ENCODE peak calls at places on chromosomes 2 and 18, in eight cellular contexts. One of them, this sample, is unnamed.

GRCh38 chr2:2846379-2847130 is 515.5 kb upstream of the MYT1L start:
- DNase-seq in PC-3: peak; percentile 41
- DNase-seq in dorsolateral prefrontal cortex: peak; percentile 70
- DNase-seq in HCT116: peak; percentile 45
- DNase-seq in cardiac fibroblast: no peak
- DNase-seq in neuronal stem cell: no peak
- DNase-seq in heart right ventricle: peak; percentile 67
- DNase-seq in uterus: peak; percentile 22
- DNase-seq in this sample: no peak

GRCh38 chr18:48412339-48412929 is 3.3 kb upstream of the ZBTB7C start:
- DNase-seq in HCT116: peak; percentile 62
- DNase-seq in dorsolateral prefrontal cortex: no peak
- DNase-seq in heart right ventricle: no peak
- DNase-seq in uterus: no peak
- DNase-seq in PC-3: peak; percentile 41
- DNase-seq in cardiac fibroblast: peak; percentile 45
- DNase-seq in neuronal stem cell: no peak
- DNase-seq in this sample: no peak

GRCh38 chr18:24987271-24987932 is 364.6 kb downstream of the ZNF521 start:
- DNase-seq in dorsolateral prefrontal cortex: no peak
- DNase-seq in heart right ventricle: peak; percentile 28
- DNase-seq in cardiac fibroblast: no peak
- DNase-seq in PC-3: no peak
- DNase-seq in HCT116: no peak
- DNase-seq in uterus: peak; percentile 24
- DNase-seq in neuronal stem cell: peak; percentile 11
- DNase-seq in this sample: peak; percentile 59

GRCh38 chr18:3529597-3529996 is 79.6 kb downstream of the TGIF1 start:
- DNase-seq in cardiac fibroblast: peak; percentile 36
- DNase-seq in neuronal stem cell: no peak
- DNase-seq in PC-3: no peak
- DNase-seq in HCT116: no peak
- DNase-seq in dorsolateral prefrontal cortex: no peak
- DNase-seq in uterus: no peak
- DNase-seq in heart right ventricle: no peak
- DNase-seq in this sample: no peak

GRCh38 chr2:166632616-166633015 is 138.6 kb upstream of the SCN7A start:
- DNase-seq in cardiac fibroblast: peak; percentile 97
- DNase-seq in heart right ventricle: no peak
- DNase-seq in PC-3: peak; percentile 68
- DNase-seq in uterus: no peak
- DNase-seq in HCT116: no peak
- DNase-seq in dorsolateral prefrontal cortex: no peak
- DNase-seq in neuronal stem cell: no peak
- DNase-seq in this sample: peak; percentile 73

GRCh38 chr2:156593011-156593921 is 157.1 kb downstream of the GPD2 start:
- DNase-seq in HCT116: no peak
- DNase-seq in dorsolateral prefrontal cortex: no peak
- DNase-seq in uterus: no peak
- DNase-seq in neuronal stem cell: no peak
- DNase-seq in cardiac fibroblast: no peak
- DNase-seq in heart right ventricle: no peak
- DNase-seq in PC-3: no peak
- DNase-seq in this sample: no peak

GRCh38 chr2:207311316-207312005 is 145.7 kb upstream of the KLF7 start:
- DNase-seq in HCT116: peak; percentile 60
- DNase-seq in dorsolateral prefrontal cortex: no peak
- DNase-seq in neuronal stem cell: no peak
- DNase-seq in PC-3: peak; percentile 39
- DNase-seq in uterus: peak; percentile 49
- DNase-seq in heart right ventricle: peak; percentile 14
- DNase-seq in cardiac fibroblast: peak; percentile 100
- DNase-seq in this sample: peak; percentile 100

GRCh38 chr2:149825473-149825872 is 237.9 kb upstream of the MMADHC start:
- DNase-seq in HCT116: no peak
- DNase-seq in uterus: no peak
- DNase-seq in cardiac fibroblast: no peak
- DNase-seq in dorsolateral prefrontal cortex: no peak
- DNase-seq in heart right ventricle: no peak
- DNase-seq in neuronal stem cell: no peak
- DNase-seq in PC-3: no peak
- DNase-seq in this sample: no peak

GRCh38 chr2:96893289-96894150 is 23.6 kb upstream of the SEMA4C start:
- DNase-seq in PC-3: no peak
- DNase-seq in HCT116: no peak
- DNase-seq in dorsolateral prefrontal cortex: no peak
- DNase-seq in cardiac fibroblast: no peak
- DNase-seq in neuronal stem cell: no peak
- DNase-seq in heart right ventricle: no peak
- DNase-seq in uterus: no peak
- DNase-seq in this sample: no peak

GRCh38 chr2:96890726-96891385 is 21.0 kb upstream of the SEMA4C start:
- DNase-seq in neuronal stem cell: no peak
- DNase-seq in PC-3: no peak
- DNase-seq in HCT116: no peak
- DNase-seq in dorsolateral prefrontal cortex: no peak
- DNase-seq in cardiac fibroblast: no peak
- DNase-seq in uterus: no peak
- DNase-seq in heart right ventricle: no peak
- DNase-seq in this sample: no peak

GRCh38 chr2:96894151-96894531 is 24.3 kb upstream of the SEMA4C start:
- DNase-seq in neuronal stem cell: no peak
- DNase-seq in HCT116: no peak
- DNase-seq in cardiac fibroblast: no peak
- DNase-seq in PC-3: no peak
- DNase-seq in heart right ventricle: no peak
- DNase-seq in dorsolateral prefrontal cortex: no peak
- DNase-seq in uterus: no peak
- DNase-seq in this sample: no peak

GRCh38 chr2:96890252-96890651 is 20.4 kb upstream of the SEMA4C start:
- DNase-seq in dorsolateral prefrontal cortex: no peak
- DNase-seq in uterus: no peak
- DNase-seq in heart right ventricle: no peak
- DNase-seq in PC-3: no peak
- DNase-seq in HCT116: no peak
- DNase-seq in cardiac fibroblast: no peak
- DNase-seq in neuronal stem cell: no peak
- DNase-seq in this sample: no peak

DNA sequence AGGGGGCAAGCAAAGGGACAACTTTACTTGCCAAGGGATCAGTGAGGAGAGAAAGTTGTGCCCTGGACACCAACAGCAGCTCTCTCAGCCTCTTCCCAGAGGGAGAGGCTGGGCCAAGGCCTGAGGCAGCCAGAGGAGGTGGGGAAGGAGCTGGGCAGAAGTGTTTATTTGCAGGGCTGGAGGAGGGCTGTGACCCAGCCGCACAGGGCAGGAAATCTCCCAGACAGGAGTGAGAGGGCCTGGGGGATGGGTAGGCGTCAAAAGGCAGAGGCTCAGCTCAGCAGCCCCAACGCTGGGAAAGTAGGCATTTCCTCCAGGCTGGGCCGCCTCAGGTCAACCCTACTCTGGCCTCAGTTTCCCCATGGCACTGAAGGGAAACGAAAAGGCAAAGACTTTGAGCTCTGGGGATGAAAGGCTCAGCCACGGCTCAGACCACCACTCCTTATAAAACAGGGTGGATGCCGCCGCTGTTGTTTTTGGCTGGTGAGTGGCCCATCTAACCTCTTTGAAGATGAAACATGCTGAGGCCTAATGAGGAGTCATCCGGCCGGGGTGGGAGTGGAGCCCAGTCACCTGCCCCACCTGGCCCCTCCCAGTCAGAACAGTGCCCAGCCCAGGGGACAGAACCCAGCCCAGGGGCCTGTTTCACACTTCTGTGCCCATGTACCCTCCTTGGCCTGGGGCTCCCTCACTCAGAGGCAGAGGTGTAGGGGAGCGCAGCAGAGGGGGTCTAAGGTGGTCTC is 21.9 kb upstream of the SEMA4C start:
- DNase-seq in uterus: peak; percentile 61
- DNase-seq in dorsolateral prefrontal cortex: no peak
- DNase-seq in cardiac fibroblast: peak; percentile 31
- DNase-seq in heart right ventricle: no peak
- DNase-seq in neuronal stem cell: no peak
- DNase-seq in PC-3: no peak
- DNase-seq in HCT116: no peak
- DNase-seq in this sample: no peak
- H3K4me3 ChIP-seq in uterus: no peak overlapping the region
- H3K4me3 ChIP-seq in dorsolateral prefrontal cortex: no peak overlapping the region
- H3K4me3 ChIP-seq in cardiac fibroblast: no peak overlapping the region
- H3K4me3 ChIP-seq in heart right ventricle: no peak overlapping the region
- H3K4me3 ChIP-seq in neuronal stem cell: no peak overlapping the region
- H3K4me3 ChIP-seq in PC-3: no peak overlapping the region
- H3K4me3 ChIP-seq in HCT116: no peak overlapping the region
- H3K4me3 ChIP-seq in this sample: no peak overlapping the region

DNA sequence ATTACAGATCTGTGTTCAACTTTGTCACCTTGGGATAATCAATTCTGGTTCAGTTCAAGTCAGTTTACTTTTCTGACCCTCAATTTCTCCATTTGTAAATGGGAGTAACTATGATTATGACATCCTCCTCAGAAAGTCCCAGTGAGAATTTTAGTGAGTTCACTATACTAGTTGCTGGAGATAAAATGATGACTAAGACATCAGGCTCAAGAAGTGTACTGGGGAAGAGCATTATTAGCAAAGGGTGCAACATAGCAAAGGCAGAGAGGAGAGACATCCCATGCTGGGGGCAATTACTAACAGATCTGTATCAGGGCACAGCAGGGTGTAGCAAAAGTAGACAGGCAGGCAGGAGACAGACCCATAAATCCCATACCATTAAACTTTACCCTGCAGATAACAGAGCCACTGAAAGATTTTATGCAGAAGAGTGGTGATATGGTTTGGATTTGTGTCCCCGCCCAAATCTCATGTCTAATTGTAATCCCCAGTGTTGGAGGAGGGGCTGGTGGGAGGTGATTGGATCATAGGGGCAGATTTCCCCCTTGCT is 161.8 kb downstream of the SP3 start:
- DNase-seq in heart right ventricle: no peak
- DNase-seq in dorsolateral prefrontal cortex: no peak
- DNase-seq in PC-3: no peak
- DNase-seq in cardiac fibroblast: no peak
- DNase-seq in HCT116: no peak
- DNase-seq in uterus: no peak
- DNase-seq in neuronal stem cell: no peak
- DNase-seq in this sample: no peak
- H3K4me3 ChIP-seq in heart right ventricle: no peak overlapping the region
- H3K4me3 ChIP-seq in dorsolateral prefrontal cortex: no peak overlapping the region
- H3K4me3 ChIP-seq in PC-3: no peak overlapping the region
- H3K4me3 ChIP-seq in cardiac fibroblast: no peak overlapping the region
- H3K4me3 ChIP-seq in HCT116: no peak overlapping the region
- H3K4me3 ChIP-seq in uterus: no peak overlapping the region
- H3K4me3 ChIP-seq in neuronal stem cell: no peak overlapping the region
- H3K4me3 ChIP-seq in this sample: no peak overlapping the region

GRCh38 chr2:180174580-180174979 is 167.5 kb upstream of the CWC22 start:
- DNase-seq in HCT116: no peak
- DNase-seq in dorsolateral prefrontal cortex: no peak
- DNase-seq in heart right ventricle: no peak
- DNase-seq in neuronal stem cell: no peak
- DNase-seq in cardiac fibroblast: no peak
- DNase-seq in PC-3: no peak
- DNase-seq in uterus: no peak
- DNase-seq in this sample: no peak

DNA sequence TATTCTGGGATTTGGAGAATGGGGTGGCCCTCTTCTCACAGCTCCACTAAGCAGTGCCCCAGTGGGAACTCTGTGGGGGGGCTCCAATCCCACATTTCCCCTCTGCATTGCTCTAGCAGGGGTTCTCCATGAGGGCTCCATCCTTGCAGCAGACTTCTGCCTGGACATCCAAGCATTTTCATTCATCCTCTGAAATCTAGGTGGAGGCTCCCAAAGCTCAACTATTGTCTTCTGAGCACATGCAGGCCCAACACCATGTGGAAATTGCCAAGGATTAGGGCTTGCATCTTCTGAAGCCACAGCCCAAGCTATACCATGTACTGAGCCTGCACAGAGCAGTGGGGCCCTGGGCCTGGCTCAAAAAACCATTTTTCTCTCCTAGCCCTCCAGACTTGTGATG is 162.4 kb upstream of the CWC22 start:
- DNase-seq in neuronal stem cell: no peak
- DNase-seq in uterus: no peak
- DNase-seq in HCT116: no peak
- DNase-seq in dorsolateral prefrontal cortex: no peak
- DNase-seq in PC-3: no peak
- DNase-seq in heart right ventricle: no peak
- DNase-seq in cardiac fibroblast: no peak
- DNase-seq in this sample: no peak
- H3K4me3 ChIP-seq in neuronal stem cell: no peak overlapping the region
- H3K4me3 ChIP-seq in uterus: no peak overlapping the region
- H3K4me3 ChIP-seq in HCT116: no peak overlapping the region
- H3K4me3 ChIP-seq in dorsolateral prefrontal cortex: no peak overlapping the region
- H3K4me3 ChIP-seq in PC-3: no peak overlapping the region
- H3K4me3 ChIP-seq in heart right ventricle: no peak overlapping the region
- H3K4me3 ChIP-seq in cardiac fibroblast: no peak overlapping the region
- H3K4me3 ChIP-seq in this sample: no peak overlapping the region

GRCh38 chr2:178452334-178452733 is 1.2 kb downstream of the PJVK start:
- DNase-seq in cardiac fibroblast: no peak
- DNase-seq in dorsolateral prefrontal cortex: no peak
- DNase-seq in heart right ventricle: no peak
- DNase-seq in PC-3: no peak
- DNase-seq in neuronal stem cell: no peak
- DNase-seq in uterus: no peak
- DNase-seq in HCT116: no peak
- DNase-seq in this sample: no peak

GRCh38 chr2:178449700-178450573 is 1.0 kb downstream of the PRKRA start:
- DNase-seq in HCT116: no peak
- DNase-seq in PC-3: no peak
- DNase-seq in heart right ventricle: no peak
- DNase-seq in neuronal stem cell: peak; percentile 1
- DNase-seq in dorsolateral prefrontal cortex: no peak
- DNase-seq in uterus: no peak
- DNase-seq in cardiac fibroblast: peak; percentile 14
- DNase-seq in this sample: no peak

GRCh38 chr2:178452870-178453269 is 1.7 kb downstream of the PJVK start:
- DNase-seq in heart right ventricle: no peak
- DNase-seq in cardiac fibroblast: no peak
- DNase-seq in uterus: no peak
- DNase-seq in dorsolateral prefrontal cortex: no peak
- DNase-seq in PC-3: no peak
- DNase-seq in HCT116: no peak
- DNase-seq in neuronal stem cell: no peak
- DNase-seq in this sample: no peak

GRCh38 chr2:178450574-178451429 is at the start of the genes PJVK and PRKRA:
- DNase-seq in HCT116: peak; percentile 91
- DNase-seq in cardiac fibroblast: peak; percentile 97
- DNase-seq in heart right ventricle: peak; percentile 97
- DNase-seq in uterus: peak; percentile 98
- DNase-seq in dorsolateral prefrontal cortex: peak; percentile 98
- DNase-seq in neuronal stem cell: peak; percentile 97
- DNase-seq in PC-3: peak; percentile 97
- DNase-seq in this sample: peak; percentile 96

DNA sequence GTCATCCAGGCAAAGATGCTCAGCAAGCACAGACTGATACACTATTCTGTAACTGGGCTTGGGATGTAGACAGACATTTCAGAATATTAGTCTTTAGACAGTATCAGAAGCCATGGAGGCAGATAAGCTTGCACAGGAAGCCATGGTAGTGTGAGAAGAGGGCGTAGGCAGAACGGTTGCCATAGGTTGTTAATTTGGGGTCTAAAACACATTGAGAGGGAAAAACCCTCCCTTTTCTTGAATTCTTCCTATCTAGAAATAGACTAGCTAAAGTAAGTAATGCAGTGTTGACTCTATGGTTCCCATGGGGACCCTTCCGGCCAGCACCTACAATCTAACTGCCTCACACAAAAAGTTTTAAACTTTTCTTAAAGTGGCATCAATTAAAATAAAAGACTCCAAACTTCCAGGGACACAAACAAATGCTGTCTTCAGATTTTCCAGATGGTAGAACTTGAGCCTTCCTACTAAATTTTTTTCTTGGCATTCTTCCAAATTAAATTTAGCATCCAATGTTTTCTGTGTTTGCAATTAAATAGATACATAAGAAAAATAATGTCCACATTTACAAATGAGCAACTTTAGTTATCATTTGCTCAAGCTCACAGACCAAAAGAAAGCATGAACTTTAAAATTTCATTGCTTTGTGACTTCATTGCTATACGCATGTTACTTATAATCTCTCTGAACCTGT is 1.9 kb downstream of the PRKRA start:
- DNase-seq in dorsolateral prefrontal cortex: no peak
- DNase-seq in cardiac fibroblast: peak; percentile 15
- DNase-seq in heart right ventricle: no peak
- DNase-seq in uterus: no peak
- DNase-seq in HCT116: no peak
- DNase-seq in neuronal stem cell: no peak
- DNase-seq in PC-3: no peak
- DNase-seq in this sample: no peak
- H3K4me3 ChIP-seq in dorsolateral prefrontal cortex: no peak overlapping the region
- H3K4me3 ChIP-seq in cardiac fibroblast: no peak overlapping the region
- H3K4me3 ChIP-seq in heart right ventricle: peak overlapping the region; percentile 95
- H3K4me3 ChIP-seq in uterus: no peak overlapping the region
- H3K4me3 ChIP-seq in HCT116: peak overlapping the region; percentile 72
- H3K4me3 ChIP-seq in neuronal stem cell: peak overlapping the region; percentile 98
- H3K4me3 ChIP-seq in PC-3: peak overlapping the region; percentile 93
- H3K4me3 ChIP-seq in this sample: peak overlapping the region; percentile 84

This sample was measured in fibroblast of mammary gland.